ENCODE peak calls at places on chromosomes 11 and 22, in nine cellular contexts. T, Y, Q, F, R, J, E, K and M are unnamed samples.
A peak's percentile ranks its signal among the peaks of the same experiment; 100 is the strongest.

GRCh38 chr11:123562166-123562565 is 92.3 kb downstream of the SCN3B start:
- DNase-seq in T (no peak), Y (no peak), Q (no peak), F (no peak), R (no peak), J (no peak), E (no peak), K (no peak), M (no peak)

GRCh38 chr11:117884994-117885393 is 8.5 kb upstream of the FXYD6 start:
- DNase-seq in T (no peak), Y (no peak), Q (no peak), F (no peak), R (peak; percentile 45), J (no peak), E (no peak), K (no peak), M (peak; percentile 47)

GRCh38 chr11:2151500-2152257 is 9.3 kb downstream of the INS start:
- DNase-seq in T (peak; percentile 85), Y (peak; percentile 70), Q (peak; percentile 94), F (peak; percentile 41), R (peak; percentile 90), J (peak; percentile 70), E (peak; percentile 62), K (peak; percentile 78), M (peak; percentile 90)

GRCh38 chr11:6619021-6619745 is at the start of gene TPP1:
- DNase-seq in T (peak; percentile 98), Y (peak; percentile 95), Q (peak; percentile 96), F (peak; percentile 83), R (peak; percentile 96), J (peak; percentile 90), E (peak; percentile 89), K (peak; percentile 96), M (peak; percentile 94)

GRCh38 chr11:69071086-69071800 is 22.5 kb downstream of the TPCN2 start:
- DNase-seq in T (no peak), Y (no peak), Q (no peak), F (no peak), R (no peak), J (no peak), E (no peak), K (no peak), M (no peak)

GRCh38 chr11:106400949-106401545 is 323.6 kb downstream of the AASDHPPT start:
- DNase-seq in T (no peak), Y (no peak), Q (no peak), F (no peak), R (no peak), J (no peak), E (no peak), K (no peak), M (no peak)

GRCh38 chr11:111977141-111978027 is 40.2 kb downstream of the DIXDC1 start:
- DNase-seq in T (peak; percentile 85), Y (peak; percentile 47), Q (peak; percentile 74), F (no peak), R (peak; percentile 79), J (peak; percentile 35), E (no peak), K (peak; percentile 37), M (peak; percentile 61)

GRCh38 chr22:44261861-44262595 is 50.7 kb downstream of the SHISAL1 start:
- DNase-seq in T (no peak), Y (no peak), Q (no peak), F (no peak), R (peak; percentile 47), J (no peak), E (no peak), K (peak; percentile 82), M (no peak)

GRCh38 chr11:44808053-44808753 is 81.4 kb downstream of the TSPAN18 start:
- DNase-seq in T (no peak), Y (no peak), Q (no peak), F (no peak), R (no peak), J (no peak), E (no peak), K (no peak), M (no peak)

GRCh38 chr11:61682093-61682732 is 2.0 kb downstream of the DAGLA start:
- DNase-seq in T (no peak), Y (peak; percentile 43), Q (no peak), F (no peak), R (no peak), J (no peak), E (no peak), K (peak; percentile 24), M (no peak)

GRCh38 chr11:92057849-92058442 is 166.7 kb upstream of the FAT3 start:
- DNase-seq in T (no peak), Y (no peak), Q (no peak), F (no peak), R (no peak), J (no peak), E (no peak), K (no peak), M (no peak)

GRCh38 chr11:101436511-101437142 is 147.2 kb downstream of the TRPC6 start:
- DNase-seq in T (peak; percentile 55), Y (peak; percentile 48), Q (peak; percentile 76), F (no peak), R (peak; percentile 69), J (peak; percentile 30), E (no peak), K (peak; percentile 60), M (peak; percentile 38)

GRCh38 chr11:64441127-64441526 is 82.2 kb downstream of the RPS6KA4 start:
- DNase-seq in T (no peak), Y (no peak), Q (no peak), F (no peak), R (peak; percentile 37), J (no peak), E (no peak), K (no peak), M (no peak)